ENCODE peak calls at places on chromosome 6, in eight cellular contexts. F, G, Q, L, O, K, A and U are unnamed samples.

GRCh38 chr6:36827261-36828079 is 11.8 kb downstream of the CPNE5 start:
- DNase-seq in F (no peak), G (peak), Q (no peak), L (no peak), O (no peak), K (peak), A (peak), U (peak)

GRCh38 chr6:148979006-148979901 is 232.4 kb downstream of the UST start:
- DNase-seq in F (no peak), G (no peak), Q (no peak), L (no peak), O (peak), K (no peak), A (peak), U (no peak)

GRCh38 chr6:90219168-90219985 is 77.3 kb downstream of the BACH2 start:
- DNase-seq in F (peak), G (no peak), Q (peak), L (no peak), O (no peak), K (peak), A (peak), U (no peak)

GRCh38 chr6:106519460-106520394 is 109.6 kb downstream of the RTN4IP1 start:
- DNase-seq in F (no peak), G (peak), Q (no peak), L (peak), O (no peak), K (peak), A (peak), U (no peak)

GRCh38 chr6:81130969-81131368 is 621.5 kb downstream of the TENT5A start:
- DNase-seq in F (no peak), G (no peak), Q (no peak), L (no peak), O (no peak), K (no peak), A (no peak), U (no peak)

GRCh38 chr6:170605860-170606259 is 21.4 kb upstream of the PDCD2 start:
- DNase-seq in F (no peak), G (no peak), Q (no peak), L (no peak), O (no peak), K (no peak), A (no peak), U (no peak)

GRCh38 chr6:63403725-63404124 is 83.9 kb upstream of the LGSN start:
- DNase-seq in F (no peak), G (no peak), Q (no peak), L (no peak), O (no peak), K (no peak), A (no peak), U (no peak)

GRCh38 chr6:15504581-15505350 is 158.1 kb downstream of the DTNBP1 start:
- DNase-seq in F (peak), G (no peak), Q (peak), L (no peak), O (peak), K (peak), A (peak), U (no peak)

GRCh38 chr6:32146287-32146686 is 5.5 kb downstream of the PRRT1 start:
- DNase-seq in F (no peak), G (no peak), Q (no peak), L (no peak), O (no peak), K (no peak), A (peak), U (no peak)

GRCh38 chr6:169933839-169934698 is 182.6 kb downstream of the ERMARD start:
- DNase-seq in F (no peak), G (no peak), Q (no peak), L (no peak), O (no peak), K (no peak), A (peak), U (no peak)

GRCh38 chr6:142943746-142944125 is 1.2 kb downstream of the HIVEP2 start:
- DNase-seq in F (peak), G (peak), Q (no peak), L (peak), O (peak), K (no peak), A (peak), U (peak)

GRCh38 chr6:169070506-169071176 is 183.0 kb downstream of the THBS2 start:
- DNase-seq in F (no peak), G (no peak), Q (no peak), L (no peak), O (peak), K (peak), A (peak), U (peak)

GRCh38 chr6:52286798-52287432 is 2.4 kb upstream of the MCM3 start:
- DNase-seq in F (peak), G (peak), Q (peak), L (no peak), O (peak), K (peak), A (peak), U (peak)

GRCh38 chr6:117602151-117602898 is at the start of gene GOPC:
- DNase-seq in F (peak), G (peak), Q (peak), L (peak), O (peak), K (peak), A (peak), U (peak)

GRCh38 chr6:158361961-158362634 is 49.8 kb downstream of the TULP4 start:
- DNase-seq in F (no peak), G (no peak), Q (no peak), L (no peak), O (no peak), K (peak), A (peak), U (no peak)

GRCh38 chr6:98324406-98324930 is 509.9 kb upstream of the POU3F2 start:
- DNase-seq in F (no peak), G (no peak), Q (peak), L (no peak), O (no peak), K (no peak), A (no peak), U (no peak)

GRCh38 chr6:158642097-158642601 is 2.4 kb downstream of the DYNLT1 start:
- DNase-seq in F (no peak), G (no peak), Q (no peak), L (no peak), O (no peak), K (peak), A (peak), U (peak)